ENCODE peak calls at places on chromosomes 13 and 19, in eight cellular contexts. G, H, F, O, E, X, I and D are unnamed samples.
A peak's percentile ranks its signal among the peaks of the same experiment; 100 is the strongest.

GRCh38 chr13:77150651-77151050 is 123.7 kb upstream of the FBXL3 start:
- ATAC-seq in G (no peak), H (no peak), F (no peak), O (no peak), E (no peak), X (no peak), I (no peak), D (no peak)

GRCh38 chr19:10333758-10334339 is 520 bp upstream of the RAVER1 start:
- ATAC-seq in G (no peak), H (no peak), F (peak; percentile 0), O (peak; percentile 8), E (no peak), X (peak; percentile 26), I (no peak), D (peak; percentile 11)

GRCh38 chr19:40640744-40641143 is 39.6 kb downstream of the LTBP4 start:
- ATAC-seq in G (no peak), H (peak; percentile 53), F (peak; percentile 30), O (no peak), E (no peak), X (no peak), I (no peak), D (no peak)

GRCh38 chr13:27593267-27593666 is 27.1 kb downstream of the LNX2 start:
- ATAC-seq in G (no peak), H (no peak), F (no peak), O (no peak), E (no peak), X (no peak), I (no peak), D (no peak)

GRCh38 chr19:1437609-1438008 is 587 bp upstream of the RPS15 start:
- ATAC-seq in G (no peak), H (no peak), F (no peak), O (no peak), E (no peak), X (no peak), I (no peak), D (no peak)

GRCh38 chr19:45049073-45049736 is 10.4 kb downstream of the CLASRP start:
- ATAC-seq in G (no peak), H (no peak), F (peak; percentile 65), O (no peak), E (no peak), X (peak; percentile 29), I (no peak), D (peak; percentile 51)

GRCh38 chr13:51689597-51689996 is 105.3 kb downstream of the WDFY2 start:
- ATAC-seq in G (no peak), H (no peak), F (no peak), O (peak; percentile 98), E (no peak), X (no peak), I (no peak), D (no peak)

GRCh38 chr13:111604087-111604486 is 283.6 kb downstream of the TEX29 start:
- ATAC-seq in G (no peak), H (no peak), F (no peak), O (peak; percentile 62), E (no peak), X (peak; percentile 89), I (no peak), D (no peak)

GRCh38 chr13:98981596-98982195 is 3.8 kb upstream of the DOCK9 start:
- ATAC-seq in G (no peak), H (no peak), F (no peak), O (no peak), E (peak; percentile 61), X (peak; percentile 31), I (no peak), D (no peak)

GRCh38 chr19:39052243-39052746 is 19.9 kb upstream of the FBXO27 start:
- ATAC-seq in G (no peak), H (peak; percentile 76), F (peak; percentile 43), O (peak; percentile 88), E (peak; percentile 79), X (peak; percentile 99), I (peak; percentile 75), D (peak; percentile 58)

GRCh38 chr19:10290439-10290875 is 705 bp downstream of the ICAM5 start:
- ATAC-seq in G (no peak), H (no peak), F (no peak), O (peak; percentile 1), E (no peak), X (no peak), I (no peak), D (no peak)

GRCh38 chr19:41876847-41877489 is at the start of gene CD79A:
- ATAC-seq in G (no peak), H (no peak), F (no peak), O (no peak), E (peak; percentile 11), X (no peak), I (no peak), D (peak; percentile 40)

GRCh38 chr13:31209172-31209818 is 9.5 kb downstream of the B3GLCT start:
- ATAC-seq in G (no peak), H (peak; percentile 54), F (peak; percentile 81), O (no peak), E (peak; percentile 30), X (no peak), I (peak; percentile 50), D (peak; percentile 24)

GRCh38 chr19:12703056-12703455 is 6.6 kb upstream of the FBXW9 start:
- ATAC-seq in G (no peak), H (no peak), F (no peak), O (peak; percentile 43), E (no peak), X (peak; percentile 79), I (peak; percentile 53), D (no peak)

GRCh38 chr19:35107541-35107939 is 8.1 kb upstream of the FXYD3 start:
- ATAC-seq in G (no peak), H (peak; percentile 64), F (peak; percentile 76), O (peak; percentile 72), E (no peak), X (peak; percentile 65), I (no peak), D (peak; percentile 81)

GRCh38 chr13:30292325-30292724 is 15.0 kb downstream of the KATNAL1 start:
- ATAC-seq in G (no peak), H (no peak), F (no peak), O (no peak), E (no peak), X (peak; percentile 34), I (no peak), D (no peak)